ENCODE peak calls at places on chromosomes 3 and 15, in eight cellular contexts. G is hepatic stellate cell; M is A172; T is stimulated activated CD4-positive, alpha-beta T cell treated with anti-CD3 and anti-CD28 coated beads, TNF-alpha, amount 100 ng/mL, for 48 hours; F is NCI-H1105; C is small intestine; D is ovary; P is DMS153. B is an unnamed sample.

GRCh38 chr15:81002254-81003022 is 1.7 kb downstream of the TLNRD1 start:
- DNase-seq in G (no peak), M (no peak), T (no peak), F (no peak), C (peak; percentile 12), D (no peak), P (no peak), B (no peak)

GRCh38 chr15:97995881-97996603 is 35.5 kb downstream of the ARRDC4 start:
- DNase-seq in G (no peak), M (no peak), T (no peak), F (no peak), C (peak; percentile 46), D (no peak), P (no peak), B (no peak)

GRCh38 chr3:139202226-139202958 is 141.4 kb upstream of the MRPS22 start:
- DNase-seq in G (peak; percentile 16), M (no peak), T (no peak), F (no peak), C (peak; percentile 68), D (no peak), P (no peak), B (no peak)

GRCh38 chr3:90091557-90091956 is 984.1 kb downstream of the EPHA3 start:
- DNase-seq in G (peak; percentile 16), M (no peak), T (no peak), F (peak; percentile 78), C (peak; percentile 36), D (peak; percentile 33), P (no peak), B (no peak)

GRCh38 chr3:187722206-187722612 is 19.9 kb upstream of the RTP2 start:
- DNase-seq in G (no peak), M (no peak), T (no peak), F (no peak), C (no peak), D (no peak), P (no peak), B (no peak)

GRCh38 chr15:90463381-90463780 is 66.3 kb upstream of the CRTC3 start:
- DNase-seq in G (peak; percentile 45), M (peak; percentile 79), T (no peak), F (no peak), C (no peak), D (no peak), P (no peak), B (peak; percentile 73)

GRCh38 chr3:183493296-183494045 is 62.0 kb downstream of the KLHL6 start:
- DNase-seq in G (no peak), M (no peak), T (no peak), F (no peak), C (no peak), D (no peak), P (no peak), B (no peak)

GRCh38 chr15:24017470-24017869 is 330.4 kb upstream of the NDN start:
- DNase-seq in G (no peak), M (no peak), T (no peak), F (no peak), C (no peak), D (no peak), P (no peak), B (no peak)

GRCh38 chr3:127775398-127776109 is 46.8 kb downstream of the MGLL start:
- DNase-seq in G (peak; percentile 87), M (peak; percentile 83), T (no peak), F (no peak), C (no peak), D (peak; percentile 32), P (peak; percentile 92), B (peak; percentile 93)

GRCh38 chr3:67386446-67386845 is 268.0 kb downstream of the SUCLG2 start:
- DNase-seq in G (no peak), M (peak; percentile 8), T (no peak), F (no peak), C (no peak), D (no peak), P (no peak), B (no peak)

GRCh38 chr3:38636464-38636863 is 13.0 kb downstream of the SCN5A start:
- DNase-seq in G (no peak), M (no peak), T (no peak), F (no peak), C (no peak), D (no peak), P (no peak), B (no peak)

GRCh38 chr3:142947352-142947751 is 16.1 kb downstream of the PAQR9 start:
- DNase-seq in G (peak; percentile 12), M (no peak), T (no peak), F (no peak), C (no peak), D (no peak), P (no peak), B (no peak)

GRCh38 chr3:89490129-89490528 is 382.7 kb downstream of the EPHA3 start:
- DNase-seq in G (no peak), M (no peak), T (no peak), F (no peak), C (no peak), D (no peak), P (no peak), B (no peak)

GRCh38 chr15:34847598-34847997 is 52.2 kb upstream of the ACTC1 start:
- DNase-seq in G (no peak), M (no peak), T (no peak), F (no peak), C (no peak), D (no peak), P (no peak), B (no peak)

GRCh38 chr15:39692464-39693327 is 89.9 kb downstream of the FSIP1 start:
- DNase-seq in G (no peak), M (no peak), T (no peak), F (peak; percentile 78), C (peak; percentile 42), D (no peak), P (no peak), B (no peak)

GRCh38 chr3:146152841-146153240 is 8.1 kb downstream of the PLOD2 start:
- DNase-seq in G (no peak), M (no peak), T (no peak), F (no peak), C (no peak), D (no peak), P (no peak), B (peak; percentile 60)

GRCh38 chr15:33738941-33739664 is 229.2 kb upstream of the CHRM5 start:
- DNase-seq in G (no peak), M (no peak), T (no peak), F (no peak), C (no peak), D (no peak), P (no peak), B (no peak)

GRCh38 chr3:124972457-124972856 is 37.9 kb upstream of the MUC13 start:
- DNase-seq in G (no peak), M (no peak), T (no peak), F (no peak), C (peak; percentile 99), D (no peak), P (peak; percentile 63), B (no peak)

GRCh38 chr3:66593978-66594377 is 93.2 kb upstream of the LRIG1 start:
- DNase-seq in G (peak; percentile 57), M (peak; percentile 76), T (no peak), F (no peak), C (no peak), D (no peak), P (no peak), B (no peak)

GRCh38 chr15:100180921-100181320 is 160.9 kb downstream of the ADAMTS17 start:
- DNase-seq in G (no peak), M (no peak), T (no peak), F (no peak), C (no peak), D (no peak), P (no peak), B (no peak)

GRCh38 chr3:196558476-196558875 is 9.9 kb downstream of the WDR53 start:
- DNase-seq in G (no peak), M (no peak), T (no peak), F (no peak), C (no peak), D (no peak), P (no peak), B (no peak)

B was measured in foreskin melanocyte.